ENCODE peak calls at places on chromosomes 2 and 18, in ten cellular contexts. E is non-pigmented ciliary epithelial cell; A is ovary; T is activated CD4-positive, alpha-beta T cell treated with anti-CD3 and anti-CD28 coated beads, Interleukin-2, amount 50 U/mL, for 24 hours; Z is NCI-H345; I is HL-60; G is NCI-H226; W is upper lobe of right lung; O is T-helper 2 cell; U is T-helper 9 cell. Y is an unnamed sample.

GRCh38 chr2:143333847-143334246 is 204.6 kb downstream of the ARHGAP15 start:
- DNase-seq in T (no peak), G (no peak), E (no peak), O (no peak), Z (no peak), A (no peak), W (no peak), I (no peak), U (no peak), Y (no peak)

GRCh38 chr18:5979971-5980457 is 84.7 kb upstream of the TMEM200C start:
- DNase-seq in W (no peak), T (no peak), O (no peak), A (no peak), I (no peak), U (no peak), G (no peak), E (no peak), Z (no peak), Y (no peak)

GRCh38 chr2:234496442-234496834 is 443 bp downstream of the ARL4C start:
- DNase-seq in E (no peak), Z (peak), G (peak), T (no peak), I (no peak), U (peak), A (no peak), W (no peak), O (no peak), Y (peak)

GRCh38 chr2:121287146-121287798 is 2.3 kb upstream of the TFCP2L1 start:
- DNase-seq in I (peak), O (no peak), A (no peak), W (no peak), T (no peak), E (no peak), U (no peak), Z (no peak), G (no peak), Y (no peak)

GRCh38 chr2:119461811-119462210 is 30.2 kb downstream of the TMEM37 start:
- DNase-seq in A (no peak), W (no peak), G (no peak), I (no peak), O (no peak), T (no peak), E (no peak), Z (no peak), U (no peak), Y (no peak)

GRCh38 chr2:199228887-199229819 is 228.6 kb downstream of the SATB2 start:
- DNase-seq in Z (no peak), I (peak), E (peak), O (peak), W (no peak), A (no peak), U (no peak), T (no peak), G (peak), Y (peak)

GRCh38 chr2:28544915-28545589 is 49.2 kb downstream of the PLB1 start:
- DNase-seq in E (no peak), U (no peak), I (no peak), Z (no peak), T (no peak), W (no peak), A (no peak), O (no peak), G (peak), Y (no peak)

GRCh38 chr18:172361-172760 is 14.0 kb downstream of the USP14 start:
- DNase-seq in T (no peak), U (no peak), O (no peak), Z (peak), W (no peak), E (no peak), A (no peak), G (no peak), I (no peak), Y (no peak)

GRCh38 chr2:42969231-42970150 is 177.1 kb upstream of the HAAO start:
- DNase-seq in E (no peak), O (no peak), I (no peak), A (peak), W (no peak), U (no peak), T (no peak), G (peak), Z (no peak), Y (peak)

GRCh38 chr2:157789933-157790511 is 86.1 kb downstream of the ACVR1 start:
- DNase-seq in T (no peak), G (no peak), W (no peak), I (no peak), A (no peak), Z (no peak), E (no peak), U (no peak), O (no peak), Y (no peak)

GRCh38 chr2:133503323-133503722 is 64.9 kb downstream of the NCKAP5 start:
- DNase-seq in T (no peak), E (no peak), A (no peak), U (no peak), G (no peak), Z (no peak), W (no peak), I (no peak), O (no peak), Y (no peak)

GRCh38 chr2:204072443-204073324 is 136.1 kb downstream of the ICOS start:
- DNase-seq in E (no peak), Z (peak), T (peak), O (peak), I (peak), W (peak), U (peak), G (no peak), A (no peak), Y (peak)

GRCh38 chr2:104332733-104333132 is 521.2 kb upstream of the POU3F3 start:
- DNase-seq in T (no peak), O (no peak), W (no peak), A (no peak), U (no peak), E (no peak), Z (no peak), G (no peak), I (no peak), Y (no peak)

GRCh38 chr2:110650346-110650745 is 27.5 kb downstream of the BUB1 start:
- DNase-seq in Z (no peak), A (no peak), T (no peak), G (no peak), U (no peak), W (no peak), E (no peak), O (no peak), I (no peak), Y (no peak)

GRCh38 chr2:3341336-3341735 is 36.3 kb downstream of the EIPR1 start:
- DNase-seq in U (no peak), E (no peak), A (no peak), Z (no peak), I (no peak), O (no peak), W (peak), G (no peak), T (no peak), Y (no peak)